ENCODE peak calls at places on chromosomes 11 and 22, in eight cellular contexts. E, Q, J, A, T, K, C and H are unnamed samples.

GRCh38 chr11:69799582-69799981 is 19.6 kb downstream of the FGF3 start:
- DNase-seq in E (no peak), Q (no peak), J (no peak), A (peak), T (peak), K (peak), C (no peak), H (no peak)

GRCh38 chr11:123006860-123007542 is 25.4 kb upstream of the BSX start:
- DNase-seq in E (no peak), Q (no peak), J (no peak), A (no peak), T (no peak), K (no peak), C (no peak), H (no peak)

GRCh38 chr11:77167791-77168190 is 39.7 kb downstream of the MYO7A start:
- DNase-seq in E (no peak), Q (no peak), J (no peak), A (no peak), T (no peak), K (no peak), C (no peak), H (no peak)

GRCh38 chr11:64250875-64251721 is at the start of gene PLCB3:
- DNase-seq in E (peak), Q (peak), J (no peak), A (no peak), T (peak), K (no peak), C (peak), H (peak)

GRCh38 chr11:71201936-71202597 is 50.3 kb downstream of the SHANK2 start:
- DNase-seq in E (no peak), Q (no peak), J (no peak), A (no peak), T (no peak), K (no peak), C (no peak), H (no peak)

GRCh38 chr11:8807544-8808225 is 103.3 kb upstream of the AKIP1 start:
- DNase-seq in E (no peak), Q (no peak), J (no peak), A (peak), T (no peak), K (peak), C (no peak), H (peak)

GRCh38 chr11:80815752-80816453 is 1375.1 kb upstream of the TENM4 start:
- DNase-seq in E (no peak), Q (no peak), J (no peak), A (no peak), T (no peak), K (no peak), C (no peak), H (no peak)

GRCh38 chr22:43079742-43080141 is 9.4 kb downstream of the TTLL1 start:
- DNase-seq in E (no peak), Q (no peak), J (no peak), A (no peak), T (no peak), K (no peak), C (no peak), H (no peak)

GRCh38 chr11:19816040-19816439 is 103.4 kb downstream of the NAV2 start:
- DNase-seq in E (no peak), Q (no peak), J (no peak), A (no peak), T (no peak), K (no peak), C (no peak), H (no peak)

GRCh38 chr11:67646535-67647336 is 3.8 kb downstream of the ACY3 start:
- DNase-seq in E (peak), Q (no peak), J (no peak), A (no peak), T (no peak), K (no peak), C (no peak), H (no peak)

GRCh38 chr11:59550368-59550841 is 39.1 kb downstream of the OR4D9 start:
- DNase-seq in E (peak), Q (peak), J (peak), A (peak), T (peak), K (peak), C (peak), H (peak)

GRCh38 chr11:78478536-78478935 is 60.9 kb upstream of the GAB2 start:
- DNase-seq in E (no peak), Q (no peak), J (no peak), A (no peak), T (peak), K (no peak), C (no peak), H (no peak)

GRCh38 chr11:96307748-96308133 is 35.3 kb downstream of the MAML2 start:
- DNase-seq in E (no peak), Q (no peak), J (peak), A (peak), T (no peak), K (peak), C (no peak), H (peak)

GRCh38 chr11:38356255-38356654 is 1758.2 kb upstream of the RAG2 start:
- DNase-seq in E (no peak), Q (no peak), J (no peak), A (no peak), T (no peak), K (no peak), C (no peak), H (no peak)

GRCh38 chr11:16373768-16374167 is 17.4 kb upstream of the SOX6 start:
- DNase-seq in E (no peak), Q (no peak), J (no peak), A (no peak), T (no peak), K (no peak), C (no peak), H (no peak)

GRCh38 chr22:48734961-48735360 is 1092.7 kb downstream of the BRD1 start:
- DNase-seq in E (no peak), Q (no peak), J (no peak), A (no peak), T (no peak), K (no peak), C (no peak), H (no peak)

GRCh38 chr11:119727523-119728081 is 1.4 kb downstream of the NECTIN1 start:
- DNase-seq in E (peak), Q (no peak), J (no peak), A (no peak), T (peak), K (no peak), C (no peak), H (no peak)

GRCh38 chr22:27754247-27754887 is 47.2 kb downstream of the MN1 start:
- DNase-seq in E (no peak), Q (no peak), J (no peak), A (no peak), T (no peak), K (no peak), C (no peak), H (no peak)

GRCh38 chr11:63915961-63916836 is 765 bp downstream of the RCOR2 start:
- DNase-seq in E (no peak), Q (peak), J (peak), A (no peak), T (peak), K (peak), C (no peak), H (peak)

GRCh38 chr11:114150671-114151070 is 91.2 kb downstream of the ZBTB16 start:
- DNase-seq in E (no peak), Q (no peak), J (no peak), A (no peak), T (no peak), K (no peak), C (no peak), H (no peak)

GRCh38 chr11:60951611-60951908 is 416 bp downstream of the SLC15A3 start:
- DNase-seq in E (no peak), Q (no peak), J (no peak), A (no peak), T (no peak), K (no peak), C (no peak), H (peak)

GRCh38 chr11:7577883-7578242 is 64.1 kb downstream of the PPFIBP2 start:
- DNase-seq in E (no peak), Q (no peak), J (no peak), A (peak), T (peak), K (peak), C (no peak), H (no peak)

GRCh38 chr11:103317118-103317517 is 207.9 kb downstream of the DYNC2H1 start:
- DNase-seq in E (no peak), Q (no peak), J (no peak), A (peak), T (no peak), K (no peak), C (no peak), H (no peak)

GRCh38 chr11:3802016-3802790 is 4.8 kb upstream of the NUP98 start:
- DNase-seq in E (no peak), Q (no peak), J (no peak), A (peak), T (no peak), K (peak), C (no peak), H (peak)

GRCh38 chr11:90219438-90219837 is 3.4 kb downstream of the CHORDC1 start:
- DNase-seq in E (no peak), Q (no peak), J (no peak), A (no peak), T (no peak), K (no peak), C (no peak), H (no peak)

GRCh38 chr11:117468888-117469287 is 141.2 kb downstream of the CEP164 start:
- DNase-seq in E (no peak), Q (no peak), J (no peak), A (no peak), T (no peak), K (no peak), C (no peak), H (no peak)

GRCh38 chr11:123799438-123799837 is 6.7 kb downstream of the OR6M1 start:
- DNase-seq in E (no peak), Q (no peak), J (no peak), A (no peak), T (no peak), K (peak), C (no peak), H (peak)

GRCh38 chr11:31690041-31690440 is 121.1 kb downstream of the PAX6 start:
- DNase-seq in E (no peak), Q (no peak), J (no peak), A (peak), T (no peak), K (no peak), C (no peak), H (peak)

GRCh38 chr11:70485326-70486025 is 87.1 kb downstream of the CTTN start:
- DNase-seq in E (no peak), Q (no peak), J (no peak), A (no peak), T (no peak), K (no peak), C (no peak), H (no peak)

GRCh38 chr11:46918087-46918751 is at the start of gene LRP4:
- DNase-seq in E (peak), Q (no peak), J (no peak), A (no peak), T (peak), K (no peak), C (no peak), H (peak)

GRCh38 chr22:50728523-50728931 is 9.5 kb upstream of the ACR start:
- DNase-seq in E (no peak), Q (no peak), J (peak), A (no peak), T (no peak), K (no peak), C (no peak), H (no peak)

GRCh38 chr11:128488471-128488870 is 98.9 kb downstream of the ETS1 start:
- DNase-seq in E (no peak), Q (no peak), J (no peak), A (peak), T (no peak), K (peak), C (no peak), H (peak)

GRCh38 chr11:44096360-44097188 is 1.1 kb downstream of the EXT2 start:
- DNase-seq in E (no peak), Q (no peak), J (no peak), A (peak), T (peak), K (peak), C (no peak), H (no peak)

GRCh38 chr11:17256512-17256911 is 20.0 kb upstream of the NUCB2 start:
- DNase-seq in E (no peak), Q (no peak), J (no peak), A (peak), T (peak), K (peak), C (no peak), H (peak)